ENCODE peak calls at places on chromosome 22, in ten cellular contexts. One of them, this sample, is unnamed.

GRCh38 chr22:46381142-46381541 is 45.6 kb downstream of the TRMU start:
- DNase-seq in fibroblast of mammary gland: no peak
- DNase-seq in A549: peak; percentile 61
- DNase-seq in endothelial cell of umbilical vein: no peak
- DNase-seq in CD8-positive, alpha-beta memory T cell: no peak
- DNase-seq in psoas muscle: no peak
- DNase-seq in tibial artery: no peak
- DNase-seq in ovary: no peak
- DNase-seq in PC-3: no peak
- DNase-seq in upper lobe of left lung: no peak
- DNase-seq in this sample: no peak

GRCh38 chr22:45446216-45446615 is 32.7 kb downstream of the RIBC2 start:
- DNase-seq in fibroblast of mammary gland: peak; percentile 88
- DNase-seq in A549: no peak
- DNase-seq in endothelial cell of umbilical vein: no peak
- DNase-seq in CD8-positive, alpha-beta memory T cell: no peak
- DNase-seq in psoas muscle: no peak
- DNase-seq in tibial artery: no peak
- DNase-seq in ovary: no peak
- DNase-seq in PC-3: no peak
- DNase-seq in upper lobe of left lung: no peak
- DNase-seq in this sample: no peak

GRCh38 chr22:28112130-28112529 is 193.1 kb upstream of the PITPNB start:
- DNase-seq in fibroblast of mammary gland: no peak
- DNase-seq in A549: no peak
- DNase-seq in endothelial cell of umbilical vein: no peak
- DNase-seq in CD8-positive, alpha-beta memory T cell: no peak
- DNase-seq in psoas muscle: no peak
- DNase-seq in tibial artery: no peak
- DNase-seq in ovary: no peak
- DNase-seq in PC-3: no peak
- DNase-seq in upper lobe of left lung: no peak
- DNase-seq in this sample: no peak

GRCh38 chr22:32204211-32204855 is 540 bp downstream of the RFPL2 start:
- DNase-seq in fibroblast of mammary gland: no peak
- DNase-seq in A549: peak; percentile 32
- DNase-seq in endothelial cell of umbilical vein: no peak
- DNase-seq in CD8-positive, alpha-beta memory T cell: peak; percentile 36
- DNase-seq in psoas muscle: no peak
- DNase-seq in tibial artery: no peak
- DNase-seq in ovary: no peak
- DNase-seq in PC-3: no peak
- DNase-seq in upper lobe of left lung: peak; percentile 75
- DNase-seq in this sample: no peak

GRCh38 chr22:46462726-46463371 is 74.6 kb downstream of the CELSR1 start:
- DNase-seq in fibroblast of mammary gland: peak; percentile 85
- DNase-seq in A549: peak; percentile 73
- DNase-seq in endothelial cell of umbilical vein: no peak
- DNase-seq in CD8-positive, alpha-beta memory T cell: no peak
- DNase-seq in psoas muscle: no peak
- DNase-seq in tibial artery: no peak
- DNase-seq in ovary: no peak
- DNase-seq in PC-3: peak; percentile 80
- DNase-seq in upper lobe of left lung: no peak
- DNase-seq in this sample: peak; percentile 45

GRCh38 chr22:49767355-49768062 is 60.2 kb downstream of the BRD1 start:
- DNase-seq in fibroblast of mammary gland: peak; percentile 63
- DNase-seq in A549: peak; percentile 7
- DNase-seq in endothelial cell of umbilical vein: peak; percentile 64
- DNase-seq in CD8-positive, alpha-beta memory T cell: peak; percentile 39
- DNase-seq in psoas muscle: peak; percentile 14
- DNase-seq in tibial artery: peak; percentile 32
- DNase-seq in ovary: no peak
- DNase-seq in PC-3: peak; percentile 59
- DNase-seq in upper lobe of left lung: no peak
- DNase-seq in this sample: peak; percentile 51

GRCh38 chr22:24315367-24315781 is 44.7 kb downstream of the SPECC1L start:
- DNase-seq in fibroblast of mammary gland: no peak
- DNase-seq in A549: no peak
- DNase-seq in endothelial cell of umbilical vein: peak; percentile 39
- DNase-seq in CD8-positive, alpha-beta memory T cell: no peak
- DNase-seq in psoas muscle: no peak
- DNase-seq in tibial artery: no peak
- DNase-seq in ovary: no peak
- DNase-seq in PC-3: no peak
- DNase-seq in upper lobe of left lung: no peak
- DNase-seq in this sample: no peak

GRCh38 chr22:50074551-50075042 is 10.6 kb downstream of the MLC1 start:
- DNase-seq in fibroblast of mammary gland: no peak
- DNase-seq in A549: no peak
- DNase-seq in endothelial cell of umbilical vein: no peak
- DNase-seq in CD8-positive, alpha-beta memory T cell: no peak
- DNase-seq in psoas muscle: no peak
- DNase-seq in tibial artery: no peak
- DNase-seq in ovary: no peak
- DNase-seq in PC-3: no peak
- DNase-seq in upper lobe of left lung: no peak
- DNase-seq in this sample: no peak

GRCh38 chr22:47203554-47203991 is 441.1 kb downstream of the TBC1D22A start:
- DNase-seq in fibroblast of mammary gland: no peak
- DNase-seq in A549: no peak
- DNase-seq in endothelial cell of umbilical vein: no peak
- DNase-seq in CD8-positive, alpha-beta memory T cell: no peak
- DNase-seq in psoas muscle: no peak
- DNase-seq in tibial artery: no peak
- DNase-seq in ovary: peak; percentile 79
- DNase-seq in PC-3: no peak
- DNase-seq in upper lobe of left lung: no peak
- DNase-seq in this sample: no peak

GRCh38 chr22:45671051-45671782 is 417 bp upstream of the ATXN10 start:
- DNase-seq in fibroblast of mammary gland: no peak
- DNase-seq in A549: no peak
- DNase-seq in endothelial cell of umbilical vein: peak; percentile 13
- DNase-seq in CD8-positive, alpha-beta memory T cell: no peak
- DNase-seq in psoas muscle: peak; percentile 17
- DNase-seq in tibial artery: no peak
- DNase-seq in ovary: peak; percentile 77
- DNase-seq in PC-3: no peak
- DNase-seq in upper lobe of left lung: peak; percentile 19
- DNase-seq in this sample: no peak

GRCh38 chr22:19872779-19873137 is 18.1 kb upstream of the GNB1L start:
- DNase-seq in fibroblast of mammary gland: no peak
- DNase-seq in A549: no peak
- DNase-seq in endothelial cell of umbilical vein: no peak
- DNase-seq in CD8-positive, alpha-beta memory T cell: no peak
- DNase-seq in psoas muscle: peak; percentile 10
- DNase-seq in tibial artery: peak; percentile 46
- DNase-seq in ovary: peak; percentile 24
- DNase-seq in PC-3: no peak
- DNase-seq in upper lobe of left lung: peak; percentile 69
- DNase-seq in this sample: no peak

GRCh38 chr22:45636668-45637067 is 35.0 kb upstream of the ATXN10 start:
- DNase-seq in fibroblast of mammary gland: no peak
- DNase-seq in A549: no peak
- DNase-seq in endothelial cell of umbilical vein: no peak
- DNase-seq in CD8-positive, alpha-beta memory T cell: no peak
- DNase-seq in psoas muscle: no peak
- DNase-seq in tibial artery: no peak
- DNase-seq in ovary: no peak
- DNase-seq in PC-3: no peak
- DNase-seq in upper lobe of left lung: no peak
- DNase-seq in this sample: no peak

GRCh38 chr22:46054878-46055158 is 77.9 kb upstream of the WNT7B start:
- DNase-seq in fibroblast of mammary gland: no peak
- DNase-seq in A549: no peak
- DNase-seq in endothelial cell of umbilical vein: no peak
- DNase-seq in CD8-positive, alpha-beta memory T cell: no peak
- DNase-seq in psoas muscle: no peak
- DNase-seq in tibial artery: no peak
- DNase-seq in ovary: peak; percentile 35
- DNase-seq in PC-3: no peak
- DNase-seq in upper lobe of left lung: no peak
- DNase-seq in this sample: no peak

GRCh38 chr22:49825436-49825835 is 2.2 kb downstream of the BRD1 start:
- DNase-seq in fibroblast of mammary gland: peak; percentile 55
- DNase-seq in A549: no peak
- DNase-seq in endothelial cell of umbilical vein: peak; percentile 19
- DNase-seq in CD8-positive, alpha-beta memory T cell: no peak
- DNase-seq in psoas muscle: no peak
- DNase-seq in tibial artery: no peak
- DNase-seq in ovary: no peak
- DNase-seq in PC-3: peak; percentile 49
- DNase-seq in upper lobe of left lung: no peak
- DNase-seq in this sample: peak; percentile 18

GRCh38 chr22:20186871-20187546 is 36.2 kb upstream of the CCDC188 start:
- DNase-seq in fibroblast of mammary gland: no peak
- DNase-seq in A549: no peak
- DNase-seq in endothelial cell of umbilical vein: no peak
- DNase-seq in CD8-positive, alpha-beta memory T cell: no peak
- DNase-seq in psoas muscle: no peak
- DNase-seq in tibial artery: no peak
- DNase-seq in ovary: no peak
- DNase-seq in PC-3: no peak
- DNase-seq in upper lobe of left lung: peak; percentile 52
- DNase-seq in this sample: no peak

DNA sequence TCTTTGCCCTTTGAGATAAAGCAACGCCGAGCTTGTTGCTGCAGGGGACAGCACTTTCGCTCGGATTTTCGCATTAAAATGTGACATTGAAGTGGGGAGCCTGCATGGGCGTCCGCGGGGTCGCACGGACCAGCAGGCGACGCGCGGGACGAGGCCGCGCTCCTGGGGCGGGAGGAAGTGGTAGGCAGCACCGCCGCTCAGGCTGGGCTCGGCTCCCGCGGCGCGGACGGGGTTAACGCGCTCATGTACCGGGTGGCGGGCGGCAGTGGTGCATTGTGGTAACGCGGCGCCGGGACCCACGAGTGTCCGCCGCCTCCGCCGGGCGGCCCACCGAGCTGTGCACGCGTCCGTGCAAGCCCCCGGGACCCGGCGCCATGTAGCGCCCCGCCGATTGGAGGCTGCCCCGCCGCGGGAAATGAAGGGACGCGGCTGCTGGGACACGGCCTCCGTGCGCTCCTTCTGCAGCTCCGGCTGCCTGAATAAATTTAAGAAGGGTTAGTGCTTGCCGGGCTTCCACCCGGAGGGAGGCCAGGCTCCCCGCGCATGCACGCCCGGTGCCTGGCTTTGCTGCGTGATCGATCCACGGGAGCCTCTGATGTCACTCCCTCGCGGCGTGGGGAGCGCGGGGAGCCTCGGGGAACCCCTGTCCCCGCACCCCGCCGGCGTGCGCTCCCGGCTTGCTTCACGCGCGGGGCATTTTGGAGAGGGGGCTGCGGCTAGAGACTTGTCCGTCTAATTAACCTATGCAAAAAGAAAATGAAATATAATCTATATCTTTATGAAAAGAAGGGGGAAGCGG is 127.7 kb downstream of the OSBP2 start:
- DNase-seq in fibroblast of mammary gland: no peak
- DNase-seq in A549: no peak
- DNase-seq in endothelial cell of umbilical vein: no peak
- DNase-seq in CD8-positive, alpha-beta memory T cell: no peak
- DNase-seq in psoas muscle: no peak
- DNase-seq in tibial artery: peak; percentile 49
- DNase-seq in ovary: no peak
- DNase-seq in PC-3: no peak
- DNase-seq in upper lobe of left lung: peak; percentile 85
- DNase-seq in this sample: no peak
- H3K4me3 ChIP-seq in fibroblast of mammary gland: peak overlapping the region; percentile 16
- H3K4me3 ChIP-seq in A549: peak overlapping the region; percentile 29
- H3K4me3 ChIP-seq in endothelial cell of umbilical vein: peak overlapping the region; percentile 26
- H3K4me3 ChIP-seq in CD8-positive, alpha-beta memory T cell: no peak overlapping the region
- H3K4me3 ChIP-seq in psoas muscle: peak overlapping the region; percentile 67
- H3K4me3 ChIP-seq in tibial artery: peak overlapping the region; percentile 36
- H3K4me3 ChIP-seq in ovary: no peak overlapping the region
- H3K4me3 ChIP-seq in PC-3: peak overlapping the region; percentile 67
- H3K4me3 ChIP-seq in upper lobe of left lung: peak overlapping the region; percentile 44
- H3K4me3 ChIP-seq in this sample: peak overlapping the region; percentile 46

DNA sequence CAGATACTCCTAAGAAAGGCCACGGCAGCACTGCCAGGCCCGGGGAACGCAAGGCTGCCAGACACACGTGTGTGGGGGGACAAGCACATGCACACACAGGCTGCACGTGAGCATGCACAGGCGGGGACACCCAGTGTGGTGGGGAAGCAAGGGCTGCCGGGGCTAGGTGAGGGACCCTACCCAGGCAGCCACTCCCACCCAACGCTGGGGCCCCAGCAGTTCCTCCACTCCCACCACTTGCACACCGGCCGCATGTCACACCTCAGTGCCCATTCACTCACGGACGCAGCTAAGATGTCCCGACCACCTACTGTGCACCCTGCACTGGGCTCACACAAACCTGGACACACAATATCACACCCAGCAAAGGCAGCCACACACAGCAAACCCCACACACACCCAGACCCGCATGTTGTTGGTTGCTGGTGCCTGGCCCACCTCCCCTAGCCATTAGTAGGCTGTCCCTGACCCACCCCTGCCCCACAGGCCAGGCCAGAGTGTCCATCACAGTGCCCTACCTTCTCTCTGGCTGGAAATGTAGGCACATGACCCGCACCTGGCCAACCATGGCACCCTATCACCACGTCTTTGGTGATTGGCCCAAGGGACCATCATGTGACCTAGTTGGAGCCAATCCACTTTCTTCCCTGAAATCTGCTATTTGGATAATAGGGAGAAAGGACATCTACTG is 8.8 kb downstream of the SSTR3 start:
- DNase-seq in fibroblast of mammary gland: no peak
- DNase-seq in A549: no peak
- DNase-seq in endothelial cell of umbilical vein: no peak
- DNase-seq in CD8-positive, alpha-beta memory T cell: no peak
- DNase-seq in psoas muscle: no peak
- DNase-seq in tibial artery: peak; percentile 50
- DNase-seq in ovary: no peak
- DNase-seq in PC-3: no peak
- DNase-seq in upper lobe of left lung: peak; percentile 52
- DNase-seq in this sample: no peak
- H3K4me3 ChIP-seq in fibroblast of mammary gland: no peak overlapping the region
- H3K4me3 ChIP-seq in A549: no peak overlapping the region
- H3K4me3 ChIP-seq in endothelial cell of umbilical vein: no peak overlapping the region
- H3K4me3 ChIP-seq in CD8-positive, alpha-beta memory T cell: no peak overlapping the region
- H3K4me3 ChIP-seq in psoas muscle: no peak overlapping the region
- H3K4me3 ChIP-seq in tibial artery: no peak overlapping the region
- H3K4me3 ChIP-seq in ovary: no peak overlapping the region
- H3K4me3 ChIP-seq in PC-3: no peak overlapping the region
- H3K4me3 ChIP-seq in upper lobe of left lung: no peak overlapping the region
- H3K4me3 ChIP-seq in this sample: no peak overlapping the region

GRCh38 chr22:22787151-22787550 is 100.5 kb upstream of the IGLL5 start:
- DNase-seq in fibroblast of mammary gland: no peak
- DNase-seq in A549: no peak
- DNase-seq in endothelial cell of umbilical vein: no peak
- DNase-seq in CD8-positive, alpha-beta memory T cell: no peak
- DNase-seq in psoas muscle: no peak
- DNase-seq in tibial artery: no peak
- DNase-seq in ovary: no peak
- DNase-seq in PC-3: no peak
- DNase-seq in upper lobe of left lung: no peak
- DNase-seq in this sample: no peak
- H3K4me3 ChIP-seq in fibroblast of mammary gland: no peak overlapping the region
- H3K4me3 ChIP-seq in A549: no peak overlapping the region
- H3K4me3 ChIP-seq in endothelial cell of umbilical vein: no peak overlapping the region
- H3K4me3 ChIP-seq in CD8-positive, alpha-beta memory T cell: no peak overlapping the region
- H3K4me3 ChIP-seq in psoas muscle: no peak overlapping the region
- H3K4me3 ChIP-seq in tibial artery: no peak overlapping the region
- H3K4me3 ChIP-seq in ovary: no peak overlapping the region
- H3K4me3 ChIP-seq in PC-3: no peak overlapping the region
- H3K4me3 ChIP-seq in upper lobe of left lung: no peak overlapping the region
- H3K4me3 ChIP-seq in this sample: no peak overlapping the region

GRCh38 chr22:37749223-37749622 is 52.4 kb downstream of the TRIOBP start:
- DNase-seq in fibroblast of mammary gland: no peak
- DNase-seq in A549: no peak
- DNase-seq in endothelial cell of umbilical vein: no peak
- DNase-seq in CD8-positive, alpha-beta memory T cell: no peak
- DNase-seq in psoas muscle: no peak
- DNase-seq in tibial artery: no peak
- DNase-seq in ovary: peak; percentile 40
- DNase-seq in PC-3: no peak
- DNase-seq in upper lobe of left lung: no peak
- DNase-seq in this sample: no peak
- H3K4me3 ChIP-seq in fibroblast of mammary gland: peak overlapping the region; percentile 6
- H3K4me3 ChIP-seq in A549: no peak overlapping the region
- H3K4me3 ChIP-seq in endothelial cell of umbilical vein: no peak overlapping the region
- H3K4me3 ChIP-seq in CD8-positive, alpha-beta memory T cell: no peak overlapping the region
- H3K4me3 ChIP-seq in psoas muscle: no peak overlapping the region
- H3K4me3 ChIP-seq in tibial artery: no peak overlapping the region
- H3K4me3 ChIP-seq in ovary: no peak overlapping the region
- H3K4me3 ChIP-seq in PC-3: no peak overlapping the region
- H3K4me3 ChIP-seq in upper lobe of left lung: no peak overlapping the region
- H3K4me3 ChIP-seq in this sample: no peak overlapping the region